ENCODE peak calls at places on chromosomes 7 and 10, in eight cellular contexts. N, Q, T, L, O, W, I and G are unnamed samples.

GRCh38 chr7:55400191-55400590 is 35.1 kb downstream of the LANCL2 start:
- DNase-seq in Q (peak), N (no peak), O (no peak), T (no peak), I (no peak), W (no peak), L (no peak), G (no peak)

GRCh38 chr7:116258734-116259133 is 48.4 kb downstream of the TES start:
- DNase-seq in I (no peak), Q (peak), W (no peak), O (no peak), L (no peak), N (peak), T (peak), G (peak)

GRCh38 chr7:26365077-26365896 is 73.6 kb downstream of the SNX10 start:
- DNase-seq in Q (peak), T (peak), O (peak), N (peak), I (peak), L (peak), W (no peak), G (peak)

GRCh38 chr7:101947899-101948298 is 130.5 kb downstream of the CUX1 start:
- DNase-seq in I (no peak), W (no peak), Q (no peak), T (no peak), L (peak), N (no peak), O (no peak), G (no peak)

GRCh38 chr10:77853256-77853655 is 73.3 kb downstream of the DLG5 start:
- DNase-seq in W (no peak), L (no peak), I (no peak), Q (no peak), O (no peak), T (no peak), N (no peak), G (no peak)

GRCh38 chr10:25899304-25899703 is 34.7 kb upstream of the MYO3A start:
- DNase-seq in N (no peak), T (no peak), O (no peak), L (no peak), W (no peak), Q (no peak), I (no peak), G (no peak)

GRCh38 chr7:4739528-4739992 is 35.9 kb upstream of the AP5Z1 start:
- DNase-seq in T (peak), I (no peak), W (no peak), L (peak), N (peak), Q (no peak), O (peak), G (no peak)

GRCh38 chr10:35025916-35026315 is 64.2 kb downstream of the CUL2 start:
- DNase-seq in L (no peak), O (no peak), W (no peak), N (no peak), Q (peak), T (no peak), I (no peak), G (no peak)

GRCh38 chr10:21516270-21517131 is 9.0 kb downstream of the SKIDA1 start:
- DNase-seq in W (no peak), I (no peak), O (peak), Q (peak), T (peak), N (peak), L (peak), G (peak)

GRCh38 chr10:17214486-17214885 is 13.0 kb upstream of the TRDMT1 start:
- DNase-seq in O (no peak), I (no peak), W (no peak), T (no peak), N (no peak), Q (peak), L (no peak), G (no peak)

GRCh38 chr7:50330254-50330653 is 25.7 kb downstream of the IKZF1 start:
- DNase-seq in W (no peak), L (no peak), Q (no peak), O (no peak), I (no peak), T (no peak), N (no peak), G (peak)

GRCh38 chr10:43946445-43946844 is 297.8 kb upstream of the ZNF32 start:
- DNase-seq in T (no peak), I (no peak), W (no peak), O (no peak), N (no peak), Q (no peak), L (no peak), G (no peak)